ENCODE peak calls at places on chromosomes 1 and 21, in five cellular contexts. H is occipital lobe; C is aorta; T is hepatic stellate cell; I is activated CD4-positive, alpha-beta T cell treated with anti-CD3 and anti-CD28 coated beads for 36 hours. O is an unnamed sample.

GRCh38 chr1:20199410-20199809 is 13.1 kb upstream of the PLA2G2C start:
- DNase-seq in H (no peak), C (no peak), T (no peak), I (no peak), O (no peak)

GRCh38 chr21:38649120-38649519 is 150.8 kb upstream of the ERG start:
- DNase-seq in H (no peak), C (no peak), T (no peak), I (no peak), O (no peak)

GRCh38 chr1:151142411-151143056 is 3.9 kb downstream of the SEMA6C start:
- DNase-seq in H (no peak), C (peak), T (no peak), I (no peak), O (no peak)

GRCh38 chr1:172627702-172628101 is 31.2 kb upstream of the FASLG start:
- DNase-seq in H (no peak), C (no peak), T (no peak), I (no peak), O (no peak)

GRCh38 chr1:82330330-82330729 is 529.6 kb downstream of the ADGRL2 start:
- DNase-seq in H (no peak), C (no peak), T (no peak), I (no peak), O (no peak)

GRCh38 chr1:200737647-200738296 is 921 bp upstream of the CAMSAP2 start:
- DNase-seq in H (no peak), C (no peak), T (no peak), I (no peak), O (no peak)

GRCh38 chr1:218284377-218284916 is 646 bp upstream of the RRP15 start:
- DNase-seq in H (no peak), C (no peak), T (no peak), I (no peak), O (peak)

GRCh38 chr1:186059311-186059710 is 315.7 kb downstream of the TPR start:
- DNase-seq in H (no peak), C (no peak), T (no peak), I (no peak), O (no peak)

GRCh38 chr1:3417954-3418353 is 36.5 kb upstream of the ARHGEF16 start:
- DNase-seq in H (no peak), C (no peak), T (no peak), I (no peak), O (no peak)

GRCh38 chr1:156912861-156913808 is 7.3 kb upstream of the LRRC71 start:
- DNase-seq in H (no peak), C (no peak), T (no peak), I (no peak), O (no peak)

GRCh38 chr1:39673215-39673614 is 1.3 kb upstream of the NT5C1A start:
- DNase-seq in H (no peak), C (no peak), T (no peak), I (no peak), O (no peak)

GRCh38 chr1:116832268-116832931 is 77.3 kb upstream of the PTGFRN start:
- DNase-seq in H (no peak), C (no peak), T (no peak), I (no peak), O (no peak)

GRCh38 chr1:177091036-177091435 is 73.5 kb downstream of the ASTN1 start:
- DNase-seq in H (no peak), C (no peak), T (no peak), I (no peak), O (no peak)

GRCh38 chr1:1244192-1244811 is 2.2 kb downstream of the C1QTNF12 start:
- DNase-seq in H (no peak), C (no peak), T (no peak), I (no peak), O (no peak)

GRCh38 chr1:216582151-216582550 is 141.1 kb downstream of the ESRRG start:
- DNase-seq in H (no peak), C (no peak), T (no peak), I (no peak), O (no peak)

GRCh38 chr1:72282271-72282656 is at the start of gene NEGR1:
- DNase-seq in H (peak), C (peak), T (peak), I (peak), O (peak)

GRCh38 chr1:30320581-30320890 is 402.8 kb downstream of the MATN1 start:
- DNase-seq in H (no peak), C (peak), T (no peak), I (no peak), O (no peak)

GRCh38 chr1:34686531-34686930 is 68.3 kb upstream of the GJB5 start:
- DNase-seq in H (no peak), C (no peak), T (no peak), I (no peak), O (no peak)

GRCh38 chr1:147598631-147599361 is 57.5 kb downstream of the BCL9 start:
- DNase-seq in H (peak), C (peak), T (peak), I (peak), O (peak)

GRCh38 chr1:19463204-19463803 is 22.0 kb downstream of the CAPZB start:
- DNase-seq in H (no peak), C (peak), T (no peak), I (peak), O (no peak)

GRCh38 chr1:209435654-209436566 is 147.6 kb upstream of the CAMK1G start:
- DNase-seq in H (peak), C (peak), T (peak), I (peak), O (peak)